ENCODE peak calls at places on chromosomes 7 and 10, in six cellular contexts. One of them, this sample, is unnamed.
A peak's percentile ranks its signal among the peaks of the same experiment; 100 is the strongest.

GRCh38 chr7:116571037-116571436 is 46.2 kb downstream of the CAV1 start:
- DNase-seq in heart left ventricle: no peak
- DNase-seq in thoracic aorta: no peak
- DNase-seq in left ventricle myocardium inferior: no peak
- DNase-seq in SK-N-SH: no peak
- DNase-seq in colonic mucosa: no peak
- DNase-seq in this sample: no peak

GRCh38 chr10:78290131-78290750 is 256.6 kb downstream of the RPS24 start:
- DNase-seq in heart left ventricle: no peak
- DNase-seq in thoracic aorta: no peak
- DNase-seq in left ventricle myocardium inferior: no peak
- DNase-seq in SK-N-SH: no peak
- DNase-seq in colonic mucosa: no peak
- DNase-seq in this sample: no peak

GRCh38 chr7:13336227-13336626 is 648.8 kb downstream of the ARL4A start:
- DNase-seq in heart left ventricle: no peak
- DNase-seq in thoracic aorta: no peak
- DNase-seq in left ventricle myocardium inferior: no peak
- DNase-seq in SK-N-SH: no peak
- DNase-seq in colonic mucosa: no peak
- DNase-seq in this sample: no peak

GRCh38 chr10:93999401-93999851 is 5.7 kb downstream of the PLCE1 start:
- DNase-seq in heart left ventricle: peak; percentile 71
- DNase-seq in thoracic aorta: peak; percentile 32
- DNase-seq in left ventricle myocardium inferior: peak; percentile 52
- DNase-seq in SK-N-SH: peak; percentile 60
- DNase-seq in colonic mucosa: peak; percentile 68
- DNase-seq in this sample: no peak

GRCh38 chr7:95596183-95597135 is at the start of gene PDK4:
- DNase-seq in heart left ventricle: peak; percentile 97
- DNase-seq in thoracic aorta: peak; percentile 92
- DNase-seq in left ventricle myocardium inferior: peak; percentile 95
- DNase-seq in SK-N-SH: peak; percentile 70
- DNase-seq in colonic mucosa: peak; percentile 94
- DNase-seq in this sample: no peak

GRCh38 chr7:96135241-96135640 is 186.7 kb downstream of the SLC25A13 start:
- DNase-seq in heart left ventricle: no peak
- DNase-seq in thoracic aorta: no peak
- DNase-seq in left ventricle myocardium inferior: no peak
- DNase-seq in SK-N-SH: no peak
- DNase-seq in colonic mucosa: no peak
- DNase-seq in this sample: no peak

GRCh38 chr10:84762754-84763394 is 434.5 kb downstream of the CCSER2 start:
- DNase-seq in heart left ventricle: no peak
- DNase-seq in thoracic aorta: no peak
- DNase-seq in left ventricle myocardium inferior: no peak
- DNase-seq in SK-N-SH: no peak
- DNase-seq in colonic mucosa: no peak
- DNase-seq in this sample: no peak

GRCh38 chr7:4681922-4682620 is at the start of gene FOXK1:
- DNase-seq in heart left ventricle: peak; percentile 85
- DNase-seq in thoracic aorta: no peak
- DNase-seq in left ventricle myocardium inferior: peak; percentile 83
- DNase-seq in SK-N-SH: peak; percentile 99
- DNase-seq in colonic mucosa: peak; percentile 67
- DNase-seq in this sample: peak; percentile 82

GRCh38 chr10:88693392-88694020 is 12.5 kb upstream of the LIPK start:
- DNase-seq in heart left ventricle: no peak
- DNase-seq in thoracic aorta: no peak
- DNase-seq in left ventricle myocardium inferior: no peak
- DNase-seq in SK-N-SH: no peak
- DNase-seq in colonic mucosa: no peak
- DNase-seq in this sample: no peak

GRCh38 chr10:68742397-68742796 is 21.4 kb downstream of the CCAR1 start:
- DNase-seq in heart left ventricle: no peak
- DNase-seq in thoracic aorta: no peak
- DNase-seq in left ventricle myocardium inferior: no peak
- DNase-seq in SK-N-SH: no peak
- DNase-seq in colonic mucosa: no peak
- DNase-seq in this sample: no peak

GRCh38 chr10:5434017-5434753 is 21.8 kb downstream of the NET1 start:
- DNase-seq in heart left ventricle: no peak
- DNase-seq in thoracic aorta: no peak
- DNase-seq in left ventricle myocardium inferior: no peak
- DNase-seq in SK-N-SH: peak; percentile 47
- DNase-seq in colonic mucosa: no peak
- DNase-seq in this sample: peak; percentile 58

GRCh38 chr7:28937103-28937502 is 21.0 kb downstream of the TRIL start:
- DNase-seq in heart left ventricle: no peak
- DNase-seq in thoracic aorta: no peak
- DNase-seq in left ventricle myocardium inferior: no peak
- DNase-seq in SK-N-SH: no peak
- DNase-seq in colonic mucosa: no peak
- DNase-seq in this sample: no peak

GRCh38 chr7:128266891-128267839 is 26.1 kb downstream of the LEP start:
- DNase-seq in heart left ventricle: peak; percentile 70
- DNase-seq in thoracic aorta: no peak
- DNase-seq in left ventricle myocardium inferior: peak; percentile 54
- DNase-seq in SK-N-SH: peak; percentile 90
- DNase-seq in colonic mucosa: peak; percentile 56
- DNase-seq in this sample: no peak

GRCh38 chr10:126836009-126836408 is 69.2 kb upstream of the DOCK1 start:
- DNase-seq in heart left ventricle: no peak
- DNase-seq in thoracic aorta: no peak
- DNase-seq in left ventricle myocardium inferior: no peak
- DNase-seq in SK-N-SH: no peak
- DNase-seq in colonic mucosa: no peak
- DNase-seq in this sample: no peak

GRCh38 chr10:9175200-9175599 is 1120.7 kb downstream of the GATA3 start:
- DNase-seq in heart left ventricle: no peak
- DNase-seq in thoracic aorta: no peak
- DNase-seq in left ventricle myocardium inferior: no peak
- DNase-seq in SK-N-SH: no peak
- DNase-seq in colonic mucosa: no peak
- DNase-seq in this sample: no peak

GRCh38 chr7:147412782-147413186 is 1177.8 kb upstream of the C7orf33 start:
- DNase-seq in heart left ventricle: no peak
- DNase-seq in thoracic aorta: no peak
- DNase-seq in left ventricle myocardium inferior: no peak
- DNase-seq in SK-N-SH: no peak
- DNase-seq in colonic mucosa: no peak
- DNase-seq in this sample: no peak

GRCh38 chr10:94172332-94172731 is 178.6 kb downstream of the PLCE1 start:
- DNase-seq in heart left ventricle: no peak
- DNase-seq in thoracic aorta: no peak
- DNase-seq in left ventricle myocardium inferior: no peak
- DNase-seq in SK-N-SH: no peak
- DNase-seq in colonic mucosa: no peak
- DNase-seq in this sample: no peak

GRCh38 chr10:84588971-84589370 is 260.6 kb downstream of the CCSER2 start:
- DNase-seq in heart left ventricle: no peak
- DNase-seq in thoracic aorta: no peak
- DNase-seq in left ventricle myocardium inferior: no peak
- DNase-seq in SK-N-SH: peak; percentile 27
- DNase-seq in colonic mucosa: no peak
- DNase-seq in this sample: no peak

GRCh38 chr7:101940830-101941229 is 123.4 kb downstream of the CUX1 start:
- DNase-seq in heart left ventricle: peak; percentile 57
- DNase-seq in thoracic aorta: no peak
- DNase-seq in left ventricle myocardium inferior: no peak
- DNase-seq in SK-N-SH: no peak
- DNase-seq in colonic mucosa: peak; percentile 65
- DNase-seq in this sample: no peak

GRCh38 chr7:31955021-31955420 is 115.2 kb downstream of the PDE1C start:
- DNase-seq in heart left ventricle: no peak
- DNase-seq in thoracic aorta: no peak
- DNase-seq in left ventricle myocardium inferior: no peak
- DNase-seq in SK-N-SH: no peak
- DNase-seq in colonic mucosa: no peak
- DNase-seq in this sample: no peak
- H3K27me3 ChIP-seq in heart left ventricle: no peaks in the 10 kb centered on the region
- H3K27me3 ChIP-seq in thoracic aorta: no peaks in the 10 kb centered on the region
- H3K27me3 ChIP-seq in left ventricle myocardium inferior: no peaks in the 10 kb centered on the region
- H3K27me3 ChIP-seq in SK-N-SH: no peaks in the 10 kb centered on the region
- H3K27me3 ChIP-seq in colonic mucosa: no peaks in the 10 kb centered on the region
- H3K27me3 ChIP-seq in this sample: no peaks in the 10 kb centered on the region

GRCh38 chr10:80581469-80581835 is 43.8 kb downstream of the SH2D4B start:
- DNase-seq in heart left ventricle: no peak
- DNase-seq in thoracic aorta: no peak
- DNase-seq in left ventricle myocardium inferior: no peak
- DNase-seq in SK-N-SH: no peak
- DNase-seq in colonic mucosa: peak; percentile 79
- DNase-seq in this sample: no peak

GRCh38 chr10:80583681-80584080 is 46.0 kb downstream of the SH2D4B start:
- DNase-seq in heart left ventricle: no peak
- DNase-seq in thoracic aorta: no peak
- DNase-seq in left ventricle myocardium inferior: no peak
- DNase-seq in SK-N-SH: no peak
- DNase-seq in colonic mucosa: peak; percentile 4
- DNase-seq in this sample: peak; percentile 16

GRCh38 chr10:80580811-80581468 is 43.2 kb downstream of the SH2D4B start:
- DNase-seq in heart left ventricle: no peak
- DNase-seq in thoracic aorta: no peak
- DNase-seq in left ventricle myocardium inferior: no peak
- DNase-seq in SK-N-SH: no peak
- DNase-seq in colonic mucosa: peak; percentile 6
- DNase-seq in this sample: no peak

GRCh38 chr10:80579849-80580645 is 42.3 kb downstream of the SH2D4B start:
- DNase-seq in heart left ventricle: no peak
- DNase-seq in thoracic aorta: no peak
- DNase-seq in left ventricle myocardium inferior: no peak
- DNase-seq in SK-N-SH: no peak
- DNase-seq in colonic mucosa: peak; percentile 7
- DNase-seq in this sample: no peak

GRCh38 chr10:80582561-80582960 is 44.9 kb downstream of the SH2D4B start:
- DNase-seq in heart left ventricle: no peak
- DNase-seq in thoracic aorta: no peak
- DNase-seq in left ventricle myocardium inferior: no peak
- DNase-seq in SK-N-SH: no peak
- DNase-seq in colonic mucosa: peak; percentile 12
- DNase-seq in this sample: no peak
- H3K27me3 ChIP-seq in heart left ventricle: no peaks in the 10 kb centered on the region
- H3K27me3 ChIP-seq in thoracic aorta: no peaks in the 10 kb centered on the region
- H3K27me3 ChIP-seq in left ventricle myocardium inferior: peaks cover 4% of the 10 kb centered on the region
- H3K27me3 ChIP-seq in SK-N-SH: no peaks in the 10 kb centered on the region
- H3K27me3 ChIP-seq in colonic mucosa: no peaks in the 10 kb centered on the region
- H3K27me3 ChIP-seq in this sample: peaks cover 3% of the 10 kb centered on the region

DNA sequence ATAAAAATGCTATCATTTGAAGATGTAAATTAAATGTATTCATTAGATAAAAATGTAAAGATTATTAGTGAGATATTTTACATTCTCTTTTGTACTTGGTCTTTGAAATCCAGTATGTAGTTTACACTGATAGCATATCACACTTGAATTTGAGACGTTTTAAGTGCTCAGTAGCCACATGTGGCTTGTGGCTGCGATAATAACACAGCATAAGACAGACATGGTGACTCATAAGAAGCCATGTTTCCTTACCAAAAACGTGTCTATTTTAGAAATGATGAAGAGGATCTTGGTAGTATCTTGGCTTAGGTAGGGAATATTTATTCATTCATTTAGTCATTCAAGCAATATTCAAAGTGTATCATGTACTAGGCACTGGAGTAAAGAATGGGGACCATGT is 149.3 kb downstream of the POU6F2 start:
- DNase-seq in heart left ventricle: no peak
- DNase-seq in thoracic aorta: no peak
- DNase-seq in left ventricle myocardium inferior: no peak
- DNase-seq in SK-N-SH: no peak
- DNase-seq in colonic mucosa: no peak
- DNase-seq in this sample: no peak
- H3K27me3 ChIP-seq in heart left ventricle: no peaks in the 10 kb centered on the region
- H3K27me3 ChIP-seq in thoracic aorta: no peaks in the 10 kb centered on the region
- H3K27me3 ChIP-seq in left ventricle myocardium inferior: peaks cover 15% of the 10 kb centered on the region
- H3K27me3 ChIP-seq in SK-N-SH: no peaks in the 10 kb centered on the region
- H3K27me3 ChIP-seq in colonic mucosa: no peaks in the 10 kb centered on the region
- H3K27me3 ChIP-seq in this sample: no peaks in the 10 kb centered on the region

GRCh38 chr10:123148414-123149161 is 652 bp downstream of the HMX2 start:
- DNase-seq in heart left ventricle: no peak
- DNase-seq in thoracic aorta: no peak
- DNase-seq in left ventricle myocardium inferior: no peak
- DNase-seq in SK-N-SH: peak; percentile 54
- DNase-seq in colonic mucosa: no peak
- DNase-seq in this sample: no peak

GRCh38 chr10:123149162-123149567 is 1.2 kb downstream of the HMX2 start:
- DNase-seq in heart left ventricle: no peak
- DNase-seq in thoracic aorta: no peak
- DNase-seq in left ventricle myocardium inferior: no peak
- DNase-seq in SK-N-SH: peak; percentile 42
- DNase-seq in colonic mucosa: no peak
- DNase-seq in this sample: no peak

GRCh38 chr10:123146892-123147634 is 873 bp upstream of the HMX2 start:
- DNase-seq in heart left ventricle: no peak
- DNase-seq in thoracic aorta: no peak
- DNase-seq in left ventricle myocardium inferior: no peak
- DNase-seq in SK-N-SH: no peak
- DNase-seq in colonic mucosa: no peak
- DNase-seq in this sample: no peak

GRCh38 chr10:123146013-123146891 is 1.7 kb upstream of the HMX2 start:
- DNase-seq in heart left ventricle: no peak
- DNase-seq in thoracic aorta: no peak
- DNase-seq in left ventricle myocardium inferior: no peak
- DNase-seq in SK-N-SH: peak; percentile 41
- DNase-seq in colonic mucosa: no peak
- DNase-seq in this sample: no peak

DNA sequence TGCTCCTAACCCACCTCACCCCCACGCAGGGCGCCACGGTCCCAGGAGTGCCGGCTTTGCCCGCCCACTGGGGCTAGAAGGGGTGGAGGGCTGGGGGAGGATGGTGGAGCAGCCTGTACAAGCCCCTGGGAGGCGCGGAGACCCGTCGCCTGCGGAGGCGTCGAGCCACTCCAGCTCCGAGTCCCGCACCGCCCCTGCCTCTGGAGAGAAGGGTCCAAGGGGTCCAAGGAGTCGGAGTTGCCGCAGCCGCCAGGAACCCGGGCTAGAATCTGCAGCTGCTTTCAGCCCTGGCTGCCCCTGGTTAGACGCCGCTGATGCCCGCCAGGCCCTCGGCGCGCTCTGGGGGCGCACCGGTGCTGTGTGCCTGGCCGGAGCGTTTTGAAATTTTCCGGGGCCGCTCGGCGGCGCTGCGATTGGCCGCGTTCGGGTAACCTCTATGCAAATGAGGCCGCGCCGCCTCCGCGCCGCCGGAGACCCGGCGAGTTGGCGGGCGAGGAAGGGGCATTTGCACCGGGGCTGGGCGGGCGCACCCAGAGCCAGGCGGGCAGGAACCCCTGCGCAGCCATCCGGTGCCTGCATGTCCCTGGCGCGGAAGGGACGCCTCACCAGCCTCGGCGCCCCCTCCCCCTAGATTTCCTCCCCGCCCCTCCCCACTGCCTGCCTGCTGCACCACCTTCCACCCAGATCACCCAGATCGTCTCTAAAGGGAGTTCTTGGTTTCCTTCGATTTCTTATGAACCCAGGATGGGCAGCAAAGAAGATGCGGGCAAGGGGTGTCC is at the start of gene HMX2:
- DNase-seq in heart left ventricle: no peak
- DNase-seq in thoracic aorta: no peak
- DNase-seq in left ventricle myocardium inferior: no peak
- DNase-seq in SK-N-SH: peak; percentile 55
- DNase-seq in colonic mucosa: no peak
- DNase-seq in this sample: no peak
- H3K27me3 ChIP-seq in heart left ventricle: peaks cover 93% of the 10 kb centered on the region
- H3K27me3 ChIP-seq in thoracic aorta: peaks cover 73% of the 10 kb centered on the region
- H3K27me3 ChIP-seq in left ventricle myocardium inferior: peaks cover 100% of the 10 kb centered on the region
- H3K27me3 ChIP-seq in SK-N-SH: peaks cover 99% of the 10 kb centered on the region
- H3K27me3 ChIP-seq in colonic mucosa: peaks cover 93% of the 10 kb centered on the region
- H3K27me3 ChIP-seq in this sample: peaks cover 47% of the 10 kb centered on the region

GRCh38 chr7:104458875-104459274 is 130.5 kb downstream of the LHFPL3 start:
- DNase-seq in heart left ventricle: no peak
- DNase-seq in thoracic aorta: no peak
- DNase-seq in left ventricle myocardium inferior: no peak
- DNase-seq in SK-N-SH: no peak
- DNase-seq in colonic mucosa: no peak
- DNase-seq in this sample: no peak
- H3K27me3 ChIP-seq in heart left ventricle: no peaks in the 10 kb centered on the region
- H3K27me3 ChIP-seq in thoracic aorta: no peaks in the 10 kb centered on the region
- H3K27me3 ChIP-seq in left ventricle myocardium inferior: no peaks in the 10 kb centered on the region
- H3K27me3 ChIP-seq in SK-N-SH: no peaks in the 10 kb centered on the region
- H3K27me3 ChIP-seq in colonic mucosa: no peaks in the 10 kb centered on the region
- H3K27me3 ChIP-seq in this sample: no peaks in the 10 kb centered on the region

This sample was measured in CD4-positive, CD25-positive, alpha-beta regulatory T cell.